ENCODE peak calls at places on chromosomes 3 and 15, in seven cellular contexts. S is HepG2, G is K562, D is H1, N is HCT116, C is GM12878, O is SK-N-SH. L is an unnamed sample.

GRCh38 chr15:64235552-64235951 is 72.7 kb upstream of the PPIB start:
- DNase-seq in S (no peak), G (no peak), D (no peak), N (no peak), C (no peak), O (no peak), L (no peak)

GRCh38 chr3:64491843-64492242 is 196.0 kb downstream of the ADAMTS9 start:
- DNase-seq in S (no peak), G (no peak), D (no peak), N (no peak), C (no peak), O (peak; percentile 57), L (no peak)

GRCh38 chr3:9590282-9590791 is 36.7 kb upstream of the LHFPL4 start:
- DNase-seq in S (no peak), G (no peak), D (no peak), N (no peak), C (no peak), O (no peak), L (no peak)

GRCh38 chr15:86336051-86336788 is 256.5 kb downstream of the AGBL1 start:
- DNase-seq in S (no peak), G (no peak), D (no peak), N (no peak), C (no peak), O (no peak), L (no peak)

GRCh38 chr3:25690768-25691548 is 26.3 kb upstream of the TOP2B start:
- DNase-seq in S (no peak), G (no peak), D (no peak), N (no peak), C (no peak), O (no peak), L (no peak)

GRCh38 chr3:713225-713624 is 379.6 kb upstream of the CNTN6 start:
- DNase-seq in S (no peak), G (no peak), D (no peak), N (no peak), C (no peak), O (no peak), L (no peak)

GRCh38 chr15:90660195-90660995 is 56.8 kb upstream of the BLM start:
- DNase-seq in S (no peak), G (peak; percentile 89), D (no peak), N (no peak), C (peak; percentile 86), O (no peak), L (no peak)

GRCh38 chr3:64355473-64355872 is 130.2 kb upstream of the PRICKLE2 start:
- DNase-seq in S (no peak), G (no peak), D (no peak), N (no peak), C (no peak), O (no peak), L (no peak)

GRCh38 chr15:40344217-40344616 is 3.5 kb upstream of the CCDC9B start:
- DNase-seq in S (no peak), G (no peak), D (no peak), N (no peak), C (no peak), O (no peak), L (no peak)

GRCh38 chr15:88144921-88145320 is 111.6 kb downstream of the NTRK3 start:
- DNase-seq in S (no peak), G (no peak), D (no peak), N (no peak), C (no peak), O (no peak), L (no peak)

GRCh38 chr15:92667291-92667904 is 11.8 kb upstream of the FAM174B start:
- DNase-seq in S (peak; percentile 46), G (no peak), D (no peak), N (no peak), C (no peak), O (no peak), L (no peak)

GRCh38 chr3:69553888-69554287 is 168.0 kb upstream of the FRMD4B start:
- DNase-seq in S (no peak), G (no peak), D (no peak), N (no peak), C (no peak), O (no peak), L (no peak)

GRCh38 chr15:63111481-63111880 is 10.2 kb upstream of the LACTB start:
- DNase-seq in S (no peak), G (no peak), D (peak; percentile 36), N (no peak), C (no peak), O (no peak), L (no peak)

GRCh38 chr3:193052294-193052693 is 134.6 kb upstream of the MB21D2 start:
- DNase-seq in S (no peak), G (no peak), D (no peak), N (no peak), C (no peak), O (no peak), L (no peak)

GRCh38 chr3:23831517-23832394 is 26.0 kb downstream of the UBE2E1 start:
- DNase-seq in S (no peak), G (no peak), D (no peak), N (no peak), C (no peak), O (no peak), L (no peak)

GRCh38 chr3:186281172-186281571 is 80.9 kb downstream of the DGKG start:
- DNase-seq in S (no peak), G (no peak), D (no peak), N (no peak), C (no peak), O (no peak), L (no peak)

GRCh38 chr3:48695113-48695753 is 9.5 kb upstream of the NCKIPSD start:
- DNase-seq in S (no peak), G (no peak), D (peak; percentile 82), N (no peak), C (no peak), O (no peak), L (no peak)

GRCh38 chr3:127483902-127484591 is 106.5 kb downstream of the TPRA1 start:
- DNase-seq in S (no peak), G (no peak), D (peak; percentile 39), N (no peak), C (peak; percentile 38), O (no peak), L (no peak)

GRCh38 chr3:128539376-128539775 is 46.4 kb upstream of the GATA2 start:
- DNase-seq in S (no peak), G (no peak), D (no peak), N (no peak), C (no peak), O (no peak), L (no peak)

DNA sequence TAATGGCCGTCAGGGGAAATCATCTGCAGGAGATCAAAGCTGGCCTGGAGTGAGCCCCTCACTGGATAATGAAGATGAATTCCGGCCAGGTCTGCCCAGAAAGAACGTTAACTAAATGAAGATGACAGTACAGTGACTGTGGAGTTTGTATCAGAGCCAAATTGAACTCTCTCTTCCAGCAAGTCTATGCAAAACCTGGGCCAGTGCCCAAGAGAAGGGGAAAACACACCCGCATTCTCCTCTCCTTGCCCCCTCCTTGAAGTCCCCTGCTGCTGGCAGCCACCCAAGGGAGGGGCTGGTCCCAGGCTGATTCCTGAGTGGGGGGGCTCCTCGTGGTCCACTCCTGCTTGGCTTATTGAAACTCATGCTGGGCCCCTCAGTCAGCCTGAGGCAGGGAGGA is 155.7 kb downstream of the RAB11A start:
- DNase-seq in S (no peak), G (no peak), D (no peak), N (no peak), C (no peak), O (peak; percentile 69), L (no peak)
- TF ChIP-seq SIN3A in S (no peak), G (no peak), D (no peak), N (no peak), C (no peak), O (no peak), L (no peak)

DNA sequence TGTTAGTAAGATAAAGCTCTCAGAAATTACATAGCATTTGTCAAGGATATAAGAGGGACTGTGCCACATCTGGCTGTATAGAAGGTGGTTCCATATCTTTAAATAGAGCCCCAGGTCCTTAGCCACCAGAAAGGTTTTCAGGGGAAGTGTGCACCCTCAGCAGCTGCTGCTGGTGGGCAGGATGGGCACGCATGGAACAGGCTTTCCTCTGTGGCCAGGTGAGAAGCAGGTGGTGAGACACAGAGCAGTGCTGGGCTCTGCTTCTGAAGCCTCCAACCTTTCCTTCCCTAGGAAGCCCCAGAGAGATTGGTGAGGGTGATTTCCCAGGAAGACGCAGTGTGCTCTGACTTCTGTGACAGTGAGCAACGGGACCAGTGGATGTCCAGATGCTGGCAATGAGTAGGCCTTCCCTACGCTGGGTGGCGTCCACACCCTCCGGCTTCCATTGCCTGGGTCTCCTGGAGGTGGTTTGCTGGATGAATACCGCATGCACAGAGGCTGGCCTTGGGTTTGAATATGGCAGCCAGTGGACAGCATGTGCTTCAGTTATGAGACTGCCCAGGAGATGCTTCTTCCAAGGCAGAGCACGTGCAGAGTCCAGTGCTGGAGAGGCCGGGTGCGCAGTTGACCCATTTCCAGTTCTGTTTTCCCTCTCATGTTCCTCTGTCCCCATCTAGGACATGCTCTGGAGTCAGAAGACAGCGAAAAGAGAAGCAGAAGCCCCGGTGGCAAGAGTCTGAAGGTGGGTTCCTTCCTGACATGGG is 52.7 kb upstream of the POLG start:
- DNase-seq in S (no peak), G (no peak), D (no peak), N (no peak), C (no peak), O (no peak), L (no peak)
- H3K27me3 ChIP-seq in S (peaks cover 2% of the 10 kb centered on the region), G (peaks cover 5% of the 10 kb centered on the region), D (peaks cover 66% of the 10 kb centered on the region), N (no peaks in the 10 kb centered on the region), C (no peaks in the 10 kb centered on the region), O (no peaks in the 10 kb centered on the region), L (no peaks in the 10 kb centered on the region)

DNA sequence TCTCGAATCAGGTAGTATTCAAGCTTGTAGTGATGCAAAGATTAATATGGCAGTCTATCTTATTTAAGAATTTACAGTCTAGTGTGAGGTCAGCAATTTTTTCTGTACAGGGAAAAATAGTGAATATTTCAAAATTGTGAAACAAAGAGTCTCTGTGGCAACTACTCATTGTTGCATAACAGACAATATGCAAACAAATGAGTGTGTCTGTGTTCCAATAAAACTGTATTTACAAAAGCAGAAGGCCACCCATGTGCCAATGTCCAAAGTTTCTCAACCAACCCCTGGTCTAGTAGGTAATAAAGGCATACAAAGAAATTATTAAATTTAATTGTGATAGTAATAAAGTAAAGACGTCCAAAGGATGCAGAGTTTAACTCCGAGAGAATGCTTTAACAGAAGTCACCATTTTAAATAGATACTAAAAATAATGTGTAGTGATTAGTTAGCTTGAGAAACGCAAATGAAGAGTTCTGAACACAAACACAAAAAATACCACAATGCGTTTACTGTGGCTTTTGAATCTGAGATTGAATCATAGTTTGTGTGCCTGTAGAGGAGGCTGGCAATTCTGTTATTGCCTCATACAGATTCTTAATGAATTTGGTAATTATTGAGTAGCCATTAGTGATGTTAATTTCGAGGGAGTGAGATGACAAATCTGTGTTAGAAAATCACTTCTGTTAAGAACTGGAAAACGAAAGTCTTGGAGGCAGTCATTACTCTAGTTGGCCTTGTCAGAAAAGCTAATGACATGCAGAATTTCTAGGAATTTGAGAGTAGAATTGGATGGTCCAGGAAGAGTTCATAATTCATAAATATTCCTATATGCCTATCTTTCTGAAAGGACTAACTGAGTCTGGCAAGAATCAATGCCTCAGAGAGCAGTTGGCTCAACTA is 48.7 kb downstream of the CADM2 start:
- DNase-seq in S (peak; percentile 90), G (no peak), D (no peak), N (no peak), C (no peak), O (no peak), L (no peak)
- TF ChIP-seq SIN3A in S (no peak), G (no peak), D (no peak), N (no peak), C (no peak), O (no peak), L (no peak)

DNA sequence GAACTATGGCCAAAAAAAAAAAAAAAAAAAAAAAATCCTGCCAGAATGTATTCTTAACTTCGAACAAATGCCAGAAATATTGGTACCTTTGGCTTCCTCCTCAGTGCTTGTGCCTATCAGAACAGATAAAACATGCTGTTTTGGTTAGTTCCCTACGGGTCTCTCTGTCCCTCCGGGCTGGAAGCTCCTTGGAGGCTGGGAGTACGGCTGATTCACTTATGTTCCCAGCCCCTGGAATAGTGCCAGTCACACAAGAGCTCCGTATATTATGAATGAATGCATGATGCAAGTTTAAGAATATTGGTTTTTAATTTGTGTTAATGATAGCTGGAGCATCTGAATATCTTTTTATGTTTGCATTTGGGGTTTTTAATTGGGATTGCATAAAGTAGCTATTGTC is 44.0 kb downstream of the NR2F2 start:
- DNase-seq in S (no peak), G (no peak), D (no peak), N (no peak), C (no peak), O (no peak), L (no peak)
- H3K27me3 ChIP-seq in S (no peaks in the 10 kb centered on the region), G (no peaks in the 10 kb centered on the region), D (peaks cover 27% of the 10 kb centered on the region), N (no peaks in the 10 kb centered on the region), C (no peaks in the 10 kb centered on the region), O (peaks cover 27% of the 10 kb centered on the region), L (no peaks in the 10 kb centered on the region)

L was measured in Panc1.